ENCODE peak calls at places on chromosome 12, in ten cellular contexts. Z is Caki2; D is HFFc6; K is HCEC 1CT; G is ecto neural progenitor cell; C is stimulated activated CD4-positive, alpha-beta T cell treated with anti-CD3 and anti-CD28 coated beads, Interleukin-15, amount 100 ng/mL, for 24 hours; F is MCF 10A; X is stimulated activated naive CD8-positive, alpha-beta T cell treated with anti-CD3 and anti-CD28 coated beads, Interleukin-15, amount 100 ng/mL, for 72 hours; W is adrenal gland; L is heart left ventricle. R is an unnamed sample.

GRCh38 chr12:5548152-5548933 is 116.4 kb downstream of the NTF3 start:
- DNase-seq in F (no peak), L (no peak), D (no peak), Z (no peak), W (no peak), X (no peak), K (no peak), C (no peak), G (no peak), R (no peak)

GRCh38 chr12:14560904-14561574 is 6.6 kb downstream of the PLBD1 start:
- DNase-seq in F (no peak), W (no peak), G (no peak), Z (no peak), L (no peak), C (no peak), D (no peak), K (no peak), X (no peak), R (no peak)

GRCh38 chr12:58841058-58841798 is 79.1 kb downstream of the LRIG3 start:
- DNase-seq in D (no peak), L (no peak), G (no peak), F (no peak), C (no peak), K (no peak), W (no peak), X (no peak), Z (no peak), R (no peak)

GRCh38 chr12:19220205-19220604 is 90.7 kb downstream of the PLEKHA5 start:
- DNase-seq in G (no peak), F (peak), Z (no peak), X (no peak), L (no peak), D (peak), C (no peak), K (peak), W (no peak), R (no peak)

GRCh38 chr12:6925543-6926279 is 2.0 kb upstream of the ATN1 start:
- DNase-seq in F (peak), C (no peak), K (peak), W (peak), L (peak), D (peak), Z (peak), G (peak), X (no peak), R (peak)

GRCh38 chr12:92193063-92193462 is 47.4 kb upstream of the BTG1 start:
- DNase-seq in W (no peak), C (no peak), D (no peak), F (no peak), Z (no peak), G (no peak), L (no peak), X (no peak), K (no peak), R (no peak)

GRCh38 chr12:130872179-130873096 is 572 bp downstream of the RAN start:
- DNase-seq in F (no peak), K (peak), L (peak), D (no peak), W (peak), C (peak), X (no peak), G (peak), Z (peak), R (peak)

GRCh38 chr12:64883264-64884163 is 59.1 kb downstream of the TBC1D30 start:
- DNase-seq in G (no peak), L (no peak), W (no peak), K (peak), C (peak), D (no peak), X (no peak), F (no peak), Z (no peak), R (no peak)

GRCh38 chr12:7375145-7375543 is 68.8 kb downstream of the CD163L1 start:
- DNase-seq in Z (no peak), W (no peak), G (no peak), X (no peak), C (no peak), L (no peak), K (no peak), F (peak), D (no peak), R (no peak)